ENCODE peak calls at places on chromosomes 7 and 10, in seven cellular contexts. Z is ELR; L is naive thymus-derived CD8-positive, alpha-beta T cell; X is dermis microvascular lymphatic vessel endothelial cell; K is AG20443; D is activated T-cell treated with anti-CD3 and anti-CD28 coated beads, Interleukin-2, amount 50 U/mL, for 72 hours; H is stimulated activated naive CD8-positive, alpha-beta T cell treated with anti-CD3 and anti-CD28 coated beads, Interleukin-15, Interleukin-2, amounts not matched to agents 100 U/mL and 50 U/mL, for 24 hours. G is an unnamed sample.

GRCh38 chr7:148973256-148973655 is 55.0 kb downstream of the PDIA4 start:
- DNase-seq in Z (peak), L (no peak), X (peak), K (no peak), D (no peak), H (no peak), G (no peak)

GRCh38 chr10:99395750-99396445 is 34.5 kb downstream of the GOT1 start:
- DNase-seq in Z (peak), L (no peak), X (no peak), K (peak), D (no peak), H (no peak), G (no peak)

GRCh38 chr10:46069771-46070463 is 23.8 kb upstream of the MSMB start:
- DNase-seq in Z (no peak), L (no peak), X (no peak), K (no peak), D (no peak), H (no peak), G (no peak)

GRCh38 chr10:47383254-47384147 is 592 bp downstream of the ZNF488 start:
- DNase-seq in Z (no peak), L (no peak), X (no peak), K (peak), D (no peak), H (no peak), G (no peak)

GRCh38 chr7:14197280-14197679 is 207.8 kb upstream of the ETV1 start:
- DNase-seq in Z (no peak), L (no peak), X (no peak), K (no peak), D (no peak), H (no peak), G (no peak)

GRCh38 chr10:17265468-17265867 is 37.4 kb downstream of the VIM start:
- DNase-seq in Z (no peak), L (no peak), X (no peak), K (no peak), D (no peak), H (no peak), G (no peak)

GRCh38 chr10:54613162-54613561 is 187.9 kb downstream of the PCDH15 start:
- DNase-seq in Z (no peak), L (no peak), X (peak), K (no peak), D (no peak), H (no peak), G (no peak)

GRCh38 chr7:2541291-2542010 is 13.9 kb downstream of the BRAT1 start:
- DNase-seq in Z (no peak), L (no peak), X (no peak), K (no peak), D (no peak), H (no peak), G (no peak)

GRCh38 chr10:11183000-11183399 is 165.3 kb downstream of the CELF2 start:
- DNase-seq in Z (no peak), L (no peak), X (no peak), K (no peak), D (no peak), H (no peak), G (no peak)

GRCh38 chr10:134743-135600 is at the start of gene ZMYND11:
- DNase-seq in Z (peak), L (peak), X (no peak), K (peak), D (peak), H (peak), G (peak)

GRCh38 chr10:127196227-127196954 is at the start of gene INSYN2A:
- DNase-seq in Z (peak), L (no peak), X (no peak), K (peak), D (no peak), H (no peak), G (no peak)

GRCh38 chr7:128410092-128410665 is 397 bp upstream of the IMPDH1 start:
- DNase-seq in Z (peak), L (peak), X (no peak), K (peak), D (peak), H (peak), G (peak)

GRCh38 chr10:132145521-132146185 is 41.1 kb upstream of the DPYSL4 start:
- DNase-seq in Z (no peak), L (no peak), X (no peak), K (no peak), D (no peak), H (no peak), G (no peak)

GRCh38 chr10:6269953-6270867 is 67.5 kb downstream of the PFKFB3 start:
- DNase-seq in Z (peak), L (peak), X (no peak), K (no peak), D (peak), H (peak), G (peak)

GRCh38 chr7:112692333-112692732 is 97.9 kb downstream of the TMEM168 start:
- DNase-seq in Z (no peak), L (no peak), X (no peak), K (no peak), D (no peak), H (no peak), G (no peak)

GRCh38 chr10:121990015-121990677 is 1.2 kb downstream of the TACC2 start:
- DNase-seq in Z (no peak), L (no peak), X (peak), K (no peak), D (no peak), H (no peak), G (no peak)

GRCh38 chr10:86410542-86411124 is 44.0 kb upstream of the GRID1 start:
- DNase-seq in Z (peak), L (no peak), X (no peak), K (peak), D (no peak), H (no peak), G (no peak)

GRCh38 chr7:138691166-138691565 is 10.0 kb downstream of the SVOPL start:
- DNase-seq in Z (no peak), L (no peak), X (no peak), K (no peak), D (no peak), H (no peak), G (no peak)

GRCh38 chr7:98628916-98629525 is 11.9 kb downstream of the NPTX2 start:
- DNase-seq in Z (no peak), L (no peak), X (no peak), K (no peak), D (no peak), H (no peak), G (no peak)

GRCh38 chr10:317219-317868 is 182.1 kb downstream of the ZMYND11 start:
- DNase-seq in Z (no peak), L (peak), X (no peak), K (peak), D (peak), H (peak), G (no peak)

GRCh38 chr10:53702489-53702888 is 929.9 kb upstream of the MBL2 start:
- DNase-seq in Z (no peak), L (no peak), X (no peak), K (no peak), D (no peak), H (no peak), G (no peak)

GRCh38 chr10:93542358-93542791 is 24.1 kb upstream of the FFAR4 start:
- DNase-seq in Z (no peak), L (no peak), X (no peak), K (peak), D (no peak), H (no peak), G (no peak)

G was measured in CD4-positive, alpha-beta memory T cell.